ENCODE peak calls at places on chromosomes 11 and 22, in nine cellular contexts. K, M, N, S, U, H, P, O and Y are unnamed samples.

GRCh38 chr11:75380716-75381420 is 18.4 kb upstream of the RPS3 start:
- DNase-seq in M (no peak), U (no peak), S (no peak), N (no peak), H (no peak), O (no peak), K (no peak), P (no peak), Y (no peak)

GRCh38 chr22:44289429-44290171 is 23.2 kb downstream of the SHISAL1 start:
- DNase-seq in O (no peak), H (no peak), K (no peak), N (peak), U (no peak), S (no peak), M (peak), P (no peak), Y (peak)

GRCh38 chr11:43908683-43909082 is 28.1 kb downstream of the ALKBH3 start:
- DNase-seq in O (no peak), K (no peak), S (no peak), P (no peak), M (no peak), H (no peak), N (no peak), U (no peak), Y (no peak)

GRCh38 chr11:111663820-111664219 is 61.6 kb downstream of the SIK2 start:
- DNase-seq in P (no peak), O (peak), K (no peak), M (no peak), H (no peak), N (no peak), U (no peak), S (no peak), Y (no peak)

GRCh38 chr11:62702241-62702640 is 5.0 kb downstream of the BSCL2 start:
- DNase-seq in M (no peak), N (no peak), U (no peak), K (no peak), P (no peak), O (no peak), S (no peak), H (no peak), Y (no peak)

GRCh38 chr11:85086511-85087284 is 540.4 kb downstream of the DLG2 start:
- DNase-seq in P (no peak), N (no peak), K (no peak), M (no peak), U (no peak), S (no peak), O (no peak), H (peak), Y (no peak)

GRCh38 chr11:114060402-114061052 is 1.0 kb downstream of the ZBTB16 start:
- DNase-seq in U (no peak), O (peak), N (peak), P (peak), S (no peak), K (no peak), M (peak), H (no peak), Y (peak)

GRCh38 chr11:79174045-79175008 is 266.5 kb downstream of the TENM4 start:
- DNase-seq in K (no peak), O (no peak), N (peak), H (no peak), U (no peak), S (no peak), P (no peak), M (peak), Y (peak)

GRCh38 chr11:86249307-86250098 is 5.0 kb downstream of the EED start:
- DNase-seq in O (no peak), S (no peak), K (no peak), N (no peak), U (no peak), H (no peak), P (no peak), M (no peak), Y (no peak)